ENCODE peak calls at places on chromosome 1, in seven cellular contexts. H is left cardiac atrium, V is ovary, B is epithelial cell of esophagus, Y is RPMI7951, L is B cell, D is PC-9. R is an unnamed sample.

GRCh38 chr1:26317612-26318337 is at the start of gene CD52:
- DNase-seq in H (no peak), V (no peak), B (no peak), Y (no peak), L (peak), D (no peak), R (no peak)

GRCh38 chr1:150516050-150516591 is 569 bp downstream of the FALEC start:
- DNase-seq in H (no peak), V (no peak), B (no peak), Y (no peak), L (no peak), D (no peak), R (no peak)

GRCh38 chr1:51543877-51544276 is 24.8 kb upstream of the EPS15 start:
- DNase-seq in H (no peak), V (no peak), B (peak), Y (no peak), L (no peak), D (no peak), R (no peak)

GRCh38 chr1:209688746-209689234 is 13.6 kb downstream of the G0S2 start:
- DNase-seq in H (no peak), V (no peak), B (peak), Y (peak), L (no peak), D (no peak), R (peak)

GRCh38 chr1:33074193-33074945 is 6.6 kb upstream of the AZIN2 start:
- DNase-seq in H (no peak), V (no peak), B (no peak), Y (no peak), L (no peak), D (no peak), R (no peak)

GRCh38 chr1:119662034-119662437 is 14.0 kb upstream of the ZNF697 start:
- DNase-seq in H (no peak), V (no peak), B (no peak), Y (no peak), L (no peak), D (no peak), R (no peak)

GRCh38 chr1:27296773-27297214 is 25.2 kb upstream of the TMEM222 start:
- DNase-seq in H (peak), V (peak), B (peak), Y (peak), L (peak), D (peak), R (peak)

GRCh38 chr1:201361652-201362504 is 15.6 kb downstream of the TNNT2 start:
- DNase-seq in H (peak), V (no peak), B (peak), Y (peak), L (peak), D (peak), R (peak)

GRCh38 chr1:38559180-38559874 is 300.2 kb downstream of the RRAGC start:
- DNase-seq in H (peak), V (no peak), B (peak), Y (no peak), L (peak), D (no peak), R (no peak)

GRCh38 chr1:203800001-203800400 is 4.6 kb downstream of the ZBED6 start:
- DNase-seq in H (no peak), V (no peak), B (no peak), Y (no peak), L (no peak), D (no peak), R (peak)

GRCh38 chr1:32197837-32198236 is 2.6 kb upstream of the CCDC28B start:
- DNase-seq in H (no peak), V (no peak), B (no peak), Y (no peak), L (no peak), D (no peak), R (no peak)